ENCODE peak calls at places on chromosomes 6 and 20, in five cellular contexts. W is HL-60, G is endothelial cell of umbilical vein, F is natural killer cell, Z is glutamatergic neuron. P is an unnamed sample.

GRCh38 chr6:169618526-169619490 is 83.0 kb downstream of the WDR27 start:
- DNase-seq in W (no peak), G (no peak), F (no peak), Z (no peak), P (no peak)

GRCh38 chr6:87100216-87100615 is 5.3 kb upstream of the CGA start:
- DNase-seq in W (no peak), G (no peak), F (no peak), Z (no peak), P (no peak)

GRCh38 chr20:58112017-58112781 is 116.3 kb downstream of the ANKRD60 start:
- DNase-seq in W (no peak), G (no peak), F (no peak), Z (no peak), P (no peak)

GRCh38 chr6:81896561-81896960 is 144.1 kb upstream of the TENT5A start:
- DNase-seq in W (no peak), G (no peak), F (no peak), Z (no peak), P (no peak)

GRCh38 chr20:39986231-39986904 is 702.7 kb downstream of the MAFB start:
- DNase-seq in W (no peak), G (no peak), F (no peak), Z (peak), P (no peak)

GRCh38 chr6:150269130-150269856 is 99.5 kb upstream of the IYD start:
- DNase-seq in W (no peak), G (no peak), F (no peak), Z (no peak), P (no peak)

GRCh38 chr6:158697798-158698197 is 47.9 kb downstream of the SYTL3 start:
- DNase-seq in W (no peak), G (no peak), F (no peak), Z (no peak), P (no peak)

GRCh38 chr6:43954311-43955131 is 172.7 kb downstream of the MRPL14 start:
- DNase-seq in W (no peak), G (no peak), F (no peak), Z (no peak), P (no peak)

GRCh38 chr6:162443101-162443500 is 284.5 kb downstream of the PRKN start:
- DNase-seq in W (no peak), G (no peak), F (no peak), Z (no peak), P (no peak)

GRCh38 chr6:162448294-162448693 is 279.3 kb downstream of the PRKN start:
- DNase-seq in W (no peak), G (no peak), F (no peak), Z (no peak), P (no peak)

DNA sequence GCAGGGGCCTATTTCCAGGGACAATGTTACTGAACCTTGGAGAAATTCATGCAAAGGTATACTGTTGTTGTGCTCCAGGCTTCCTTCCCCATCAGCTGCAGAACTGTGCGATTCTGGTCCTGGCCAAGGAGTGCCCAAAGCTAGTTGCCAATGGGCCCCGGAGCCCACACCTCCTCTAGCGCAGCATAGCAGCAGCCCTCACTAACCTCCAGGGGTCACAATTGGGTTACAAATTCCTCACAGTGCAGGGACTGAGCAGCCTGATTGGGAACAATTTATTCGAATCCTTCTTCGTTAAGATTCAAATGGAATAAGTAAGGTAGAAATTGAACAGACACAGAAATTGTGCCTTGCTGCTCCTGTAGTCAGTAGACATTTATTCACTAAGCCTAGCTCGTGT is 284.9 kb downstream of the PRKN start:
- DNase-seq in W (no peak), G (no peak), F (no peak), Z (peak), P (no peak)
- TF ChIP-seq CTCF in W (no peak), G (no peak), F (no peak), Z (peak), P (peak)

GRCh38 chr6:6859722-6860121 is 248.0 kb upstream of the RREB1 start:
- DNase-seq in W (no peak), G (no peak), F (no peak), Z (no peak), P (no peak)

GRCh38 chr6:6858533-6858982 is 249.2 kb upstream of the RREB1 start:
- DNase-seq in W (peak), G (no peak), F (no peak), Z (no peak), P (no peak)

GRCh38 chr6:6863957-6864639 is 243.7 kb upstream of the RREB1 start:
- DNase-seq in W (no peak), G (no peak), F (no peak), Z (no peak), P (no peak)

GRCh38 chr6:6861346-6861745 is 246.4 kb upstream of the RREB1 start:
- DNase-seq in W (no peak), G (no peak), F (no peak), Z (no peak), P (no peak)

DNA sequence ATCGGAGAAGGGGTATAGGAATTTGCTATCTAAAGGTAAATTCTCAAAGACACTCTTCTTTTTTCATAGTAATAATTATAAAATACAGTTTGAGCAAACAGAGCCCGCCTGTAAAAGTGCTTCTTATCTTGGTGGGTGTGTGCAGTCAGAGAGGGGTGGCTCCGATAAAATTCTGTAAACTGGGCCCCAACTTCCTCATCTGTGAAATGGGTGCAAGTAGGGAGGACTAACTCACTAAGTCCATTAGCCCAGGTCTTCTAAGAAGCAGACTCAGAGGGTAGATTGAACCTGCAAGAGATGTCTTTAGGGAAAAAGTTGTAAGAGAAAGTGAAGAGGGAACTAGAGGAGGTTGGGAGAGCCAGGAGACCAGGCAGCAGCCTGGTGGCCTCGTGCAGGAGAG is 245.8 kb upstream of the RREB1 start:
- DNase-seq in W (no peak), G (no peak), F (no peak), Z (no peak), P (no peak)
- TF ChIP-seq CTCF in W (no peak), G (no peak), F (no peak), Z (no peak), P (no peak)

GRCh38 chr6:79461205-79461604 is 76.0 kb downstream of the LCA5 start:
- DNase-seq in W (no peak), G (no peak), F (no peak), Z (no peak), P (no peak)

GRCh38 chr6:79450984-79451383 is 86.2 kb downstream of the LCA5 start:
- DNase-seq in W (no peak), G (no peak), F (no peak), Z (no peak), P (no peak)

GRCh38 chr6:79453558-79454042 is 83.6 kb downstream of the LCA5 start:
- DNase-seq in W (no peak), G (no peak), F (no peak), Z (no peak), P (no peak)

DNA sequence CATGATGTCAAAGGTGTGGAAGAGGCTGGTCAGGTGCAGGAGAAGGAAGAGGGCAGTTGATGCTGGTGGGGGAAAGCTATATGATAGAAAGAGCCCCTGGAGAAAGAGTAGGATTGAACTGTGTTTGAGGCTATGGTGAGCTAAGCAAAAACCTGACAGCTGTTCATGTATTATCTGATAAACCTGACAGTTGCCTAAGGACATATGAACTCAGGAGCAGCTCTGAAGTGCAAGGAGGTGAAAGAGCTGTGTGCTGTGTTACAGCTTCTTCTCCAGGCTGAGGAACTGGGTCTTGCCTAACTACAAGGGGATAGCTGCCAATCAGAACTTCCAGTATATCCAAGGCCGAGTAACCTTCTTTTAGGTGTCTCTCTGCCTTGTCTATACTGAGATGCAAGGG is 81.8 kb downstream of the LCA5 start:
- DNase-seq in W (no peak), G (no peak), F (no peak), Z (no peak), P (no peak)
- TF ChIP-seq CTCF in W (no peak), G (no peak), F (no peak), Z (no peak), P (no peak)

DNA sequence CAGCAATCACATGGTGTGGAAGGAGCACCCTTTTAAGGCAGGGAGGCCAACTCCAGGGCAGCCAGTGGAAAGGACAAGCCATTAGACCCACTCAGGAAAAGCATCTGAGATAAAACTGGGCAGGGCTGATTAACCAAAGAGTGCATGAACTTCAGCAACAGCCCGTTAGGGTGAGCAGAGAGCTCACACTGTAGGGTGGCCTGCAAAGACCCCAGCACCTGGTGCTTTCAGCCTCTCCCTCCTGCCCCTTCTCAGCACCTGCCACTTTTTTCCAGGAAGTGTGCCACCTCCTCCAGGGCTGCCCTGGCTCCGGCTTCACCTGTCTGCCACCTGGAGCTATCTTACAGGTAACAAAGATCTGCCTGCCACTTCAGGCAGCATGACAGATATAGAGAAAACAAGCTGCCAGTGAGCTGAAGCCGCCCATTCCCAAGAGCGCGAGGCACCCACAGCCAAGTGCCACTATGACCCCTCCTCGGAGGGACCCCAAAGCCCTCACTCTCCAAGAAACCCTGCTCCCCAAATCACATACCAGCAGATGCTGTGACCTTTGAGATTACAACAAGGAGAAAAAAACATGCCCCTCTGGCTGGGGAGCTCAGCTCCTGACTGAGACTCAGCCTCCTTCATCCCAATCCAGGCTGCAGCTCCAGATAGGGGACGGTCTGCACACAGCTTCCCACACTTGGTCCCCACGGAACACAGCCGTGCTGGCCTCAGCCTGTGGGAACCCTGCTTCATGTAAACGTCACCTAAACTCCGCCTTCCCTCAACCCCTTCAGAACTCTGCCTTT is 71.2 kb downstream of the ABHD12 start:
- DNase-seq in W (no peak), G (no peak), F (peak), Z (no peak), P (no peak)
- TF ChIP-seq CTCF in W (no peak), G (no peak), F (no peak), Z (no peak), P (no peak)